ENCODE peak calls at places on chromosomes 1 and 21, in eight cellular contexts. R is cardiac fibroblast, X is RPMI7951, N is A172, T is Daoy, D is left ventricle myocardium superior, Y is endothelial cell, W is SHP77. P is an unnamed sample.
A peak's percentile ranks its signal among the peaks of the same experiment; 100 is the strongest.

GRCh38 chr21:32336711-32337110 is 38.1 kb downstream of the MRAP start:
- DNase-seq in W (no peak), X (peak; percentile 80), Y (no peak), T (no peak), N (peak; percentile 47), D (no peak), R (peak; percentile 48), P (no peak)

GRCh38 chr1:101360506-101360905 is 123.7 kb downstream of the S1PR1 start:
- DNase-seq in R (no peak), D (no peak), Y (no peak), T (no peak), X (no peak), W (no peak), N (no peak), P (no peak)

GRCh38 chr1:975896-976683 is 5.8 kb downstream of the PERM1 start:
- DNase-seq in W (peak; percentile 57), Y (peak; percentile 44), T (peak; percentile 88), D (peak; percentile 74), X (peak; percentile 72), R (peak; percentile 58), N (peak; percentile 66), P (no peak)

GRCh38 chr1:168603501-168604107 is 27.2 kb downstream of the XCL1 start:
- DNase-seq in Y (peak; percentile 78), D (peak; percentile 85), W (peak; percentile 77), N (peak; percentile 77), T (peak; percentile 85), R (peak; percentile 69), X (peak; percentile 53), P (peak; percentile 43)

GRCh38 chr1:154936416-154937050 is at the start of gene PMVK:
- DNase-seq in N (peak; percentile 95), W (peak; percentile 97), T (peak; percentile 96), R (peak; percentile 98), Y (peak; percentile 86), X (peak; percentile 93), D (peak; percentile 96), P (peak; percentile 77)

GRCh38 chr1:199955235-199955634 is 72.3 kb upstream of the NR5A2 start:
- DNase-seq in R (no peak), X (no peak), T (no peak), D (no peak), W (no peak), N (no peak), Y (no peak), P (no peak)

GRCh38 chr1:26991310-26992116 is 2.0 kb upstream of the TRNP1 start:
- DNase-seq in X (no peak), Y (no peak), T (peak; percentile 58), R (no peak), W (no peak), D (no peak), N (peak; percentile 41), P (no peak)

GRCh38 chr1:6345009-6345408 is 48.6 kb downstream of the ACOT7 start:
- DNase-seq in W (no peak), Y (no peak), X (no peak), N (no peak), R (no peak), D (no peak), T (no peak), P (no peak)

GRCh38 chr1:9302745-9303524 is 10.2 kb downstream of the SPSB1 start:
- DNase-seq in N (peak; percentile 92), Y (no peak), D (no peak), R (peak; percentile 92), X (peak; percentile 96), T (peak; percentile 96), W (no peak), P (no peak)

GRCh38 chr1:110602466-110602865 is 3.7 kb downstream of the KCNA2 start:
- DNase-seq in W (no peak), X (no peak), T (no peak), R (no peak), D (no peak), N (no peak), Y (no peak), P (no peak)

GRCh38 chr1:28648493-28649238 is at the start of gene RNU11:
- DNase-seq in X (peak; percentile 100), T (peak; percentile 98), R (peak; percentile 99), Y (peak; percentile 75), D (peak; percentile 83), N (peak; percentile 92), W (peak; percentile 97), P (peak; percentile 91)

GRCh38 chr1:165222580-165222979 is 133.9 kb downstream of the LMX1A start:
- DNase-seq in N (no peak), R (no peak), Y (no peak), W (no peak), T (no peak), X (no peak), D (no peak), P (no peak)

GRCh38 chr1:222829868-222830267 is 15.0 kb downstream of the DISP1 start:
- DNase-seq in T (no peak), D (no peak), N (peak; percentile 27), X (peak; percentile 59), R (peak; percentile 62), Y (no peak), W (no peak), P (no peak)

GRCh38 chr1:3707939-3708328 is 44.3 kb upstream of the CCDC27 start:
- DNase-seq in W (no peak), N (no peak), X (no peak), T (no peak), R (no peak), D (no peak), Y (no peak), P (no peak)

GRCh38 chr1:41260768-41261167 is 18.7 kb upstream of the SCMH1 start:
- DNase-seq in N (no peak), R (no peak), T (no peak), D (no peak), Y (no peak), W (no peak), X (no peak), P (no peak)

GRCh38 chr1:53987880-53988279 is 30.1 kb downstream of the LDLRAD1 start:
- DNase-seq in T (no peak), N (no peak), X (no peak), R (peak; percentile 41), Y (no peak), W (no peak), D (no peak), P (no peak)

GRCh38 chr1:183885142-183885735 is 80.3 kb downstream of the RGL1 start:
- DNase-seq in N (no peak), T (no peak), Y (no peak), X (no peak), W (no peak), R (peak; percentile 51), D (no peak), P (no peak)

GRCh38 chr1:237324226-237324625 is 282.2 kb downstream of the RYR2 start:
- DNase-seq in R (no peak), D (no peak), T (no peak), W (no peak), Y (no peak), N (no peak), X (no peak), P (no peak)

GRCh38 chr1:81149649-81150335 is 650.9 kb upstream of the ADGRL2 start:
- DNase-seq in X (no peak), W (no peak), R (peak; percentile 52), Y (no peak), D (no peak), N (no peak), T (no peak), P (no peak)

GRCh38 chr1:156247460-156248322 is at the start of gene PAQR6:
- DNase-seq in D (peak; percentile 49), Y (no peak), X (no peak), R (no peak), N (peak; percentile 41), T (no peak), W (no peak), P (no peak)

GRCh38 chr1:172002725-172003345 is 161.5 kb downstream of the DNM3 start:
- DNase-seq in T (peak; percentile 47), D (no peak), Y (peak; percentile 20), N (peak; percentile 62), W (peak; percentile 40), R (peak; percentile 83), X (peak; percentile 65), P (no peak)

GRCh38 chr1:11613347-11613746 is 40.9 kb downstream of the FBXO2 start:
- DNase-seq in W (no peak), T (no peak), R (no peak), N (no peak), Y (no peak), X (no peak), D (no peak), P (no peak)

GRCh38 chr1:162631546-162632233 is 574 bp upstream of the DDR2 start:
- DNase-seq in D (peak; percentile 38), W (no peak), X (peak; percentile 77), T (peak; percentile 57), R (peak; percentile 78), Y (no peak), N (peak; percentile 77), P (no peak)

GRCh38 chr1:61120307-61120840 is 38.0 kb downstream of the NFIA start:
- DNase-seq in W (no peak), N (no peak), X (no peak), Y (no peak), D (no peak), R (peak; percentile 38), T (no peak), P (no peak)

GRCh38 chr1:207404849-207405525 is 49.1 kb upstream of the CR2 start:
- DNase-seq in X (peak; percentile 57), R (peak; percentile 85), N (peak; percentile 76), Y (no peak), T (peak; percentile 49), W (no peak), D (no peak), P (peak; percentile 41)

GRCh38 chr1:228404107-228404720 is 2.4 kb downstream of the TRIM11 start:
- DNase-seq in Y (no peak), T (no peak), X (no peak), R (no peak), W (no peak), N (no peak), D (no peak), P (no peak)

GRCh38 chr1:30601316-30602085 is 121.9 kb downstream of the MATN1 start:
- DNase-seq in D (no peak), Y (no peak), R (no peak), T (no peak), N (no peak), W (no peak), X (no peak), P (no peak)

GRCh38 chr1:45954401-45954847 is 151.0 kb downstream of the MAST2 start:
- DNase-seq in R (peak; percentile 67), Y (no peak), X (peak; percentile 72), N (peak; percentile 50), T (peak; percentile 41), D (no peak), W (no peak), P (no peak)

GRCh38 chr1:31549807-31550620 is 26.3 kb upstream of the TINAGL1 start:
- DNase-seq in D (no peak), R (peak; percentile 36), T (no peak), N (no peak), X (peak; percentile 35), W (peak; percentile 63), Y (no peak), P (no peak)

GRCh38 chr1:25640646-25641328 is 24.2 kb downstream of the MAN1C1 start:
- DNase-seq in W (no peak), X (no peak), Y (no peak), T (no peak), D (no peak), R (no peak), N (no peak), P (no peak)